ENCODE peak calls at places on chromosome 2, in ten cellular contexts. One of them, this sample, is unnamed.

GRCh38 chr2:149661844-149662243 is 74.3 kb upstream of the MMADHC start:
- DNase-seq in cardiac septum: no peak
- DNase-seq in fibroblast of lung: peak; percentile 41
- DNase-seq in activated CD4-positive, alpha-beta T cell treated with anti-CD3 and anti-CD28 coated beads, Interleukin-2, amount 50 U/mL, for 48 hours: no peak
- DNase-seq in ACHN: peak; percentile 26
- DNase-seq in endothelial cell of umbilical vein: peak; percentile 91
- DNase-seq in gastrocnemius medialis: no peak
- DNase-seq in NCI-H748 treated with DMSO at 0.1 percent for 48 hours: no peak
- DNase-seq in spleen: no peak
- DNase-seq in T follicular helper cell: no peak
- DNase-seq in this sample: no peak

GRCh38 chr2:10333247-10333613 is 30.5 kb downstream of the HPCAL1 start:
- DNase-seq in cardiac septum: no peak
- DNase-seq in fibroblast of lung: no peak
- DNase-seq in activated CD4-positive, alpha-beta T cell treated with anti-CD3 and anti-CD28 coated beads, Interleukin-2, amount 50 U/mL, for 48 hours: no peak
- DNase-seq in ACHN: no peak
- DNase-seq in endothelial cell of umbilical vein: no peak
- DNase-seq in gastrocnemius medialis: no peak
- DNase-seq in NCI-H748 treated with DMSO at 0.1 percent for 48 hours: no peak
- DNase-seq in spleen: no peak
- DNase-seq in T follicular helper cell: no peak
- DNase-seq in this sample: no peak

GRCh38 chr2:191049728-191050639 is 36.0 kb upstream of the STAT1 start:
- DNase-seq in cardiac septum: no peak
- DNase-seq in fibroblast of lung: peak; percentile 41
- DNase-seq in activated CD4-positive, alpha-beta T cell treated with anti-CD3 and anti-CD28 coated beads, Interleukin-2, amount 50 U/mL, for 48 hours: no peak
- DNase-seq in ACHN: peak; percentile 35
- DNase-seq in endothelial cell of umbilical vein: peak; percentile 40
- DNase-seq in gastrocnemius medialis: no peak
- DNase-seq in NCI-H748 treated with DMSO at 0.1 percent for 48 hours: peak; percentile 93
- DNase-seq in spleen: no peak
- DNase-seq in T follicular helper cell: no peak
- DNase-seq in this sample: no peak

GRCh38 chr2:69863310-69863709 is 30.4 kb upstream of the SNRNP27 start:
- DNase-seq in cardiac septum: no peak
- DNase-seq in fibroblast of lung: no peak
- DNase-seq in activated CD4-positive, alpha-beta T cell treated with anti-CD3 and anti-CD28 coated beads, Interleukin-2, amount 50 U/mL, for 48 hours: no peak
- DNase-seq in ACHN: no peak
- DNase-seq in endothelial cell of umbilical vein: no peak
- DNase-seq in gastrocnemius medialis: no peak
- DNase-seq in NCI-H748 treated with DMSO at 0.1 percent for 48 hours: no peak
- DNase-seq in spleen: no peak
- DNase-seq in T follicular helper cell: no peak
- DNase-seq in this sample: no peak

GRCh38 chr2:188078544-188078943 is 213.1 kb upstream of the GULP1 start:
- DNase-seq in cardiac septum: no peak
- DNase-seq in fibroblast of lung: no peak
- DNase-seq in activated CD4-positive, alpha-beta T cell treated with anti-CD3 and anti-CD28 coated beads, Interleukin-2, amount 50 U/mL, for 48 hours: no peak
- DNase-seq in ACHN: peak; percentile 27
- DNase-seq in endothelial cell of umbilical vein: no peak
- DNase-seq in gastrocnemius medialis: no peak
- DNase-seq in NCI-H748 treated with DMSO at 0.1 percent for 48 hours: no peak
- DNase-seq in spleen: no peak
- DNase-seq in T follicular helper cell: no peak
- DNase-seq in this sample: no peak

GRCh38 chr2:769771-770170 is 92.6 kb upstream of the TMEM18 start:
- DNase-seq in cardiac septum: no peak
- DNase-seq in fibroblast of lung: no peak
- DNase-seq in activated CD4-positive, alpha-beta T cell treated with anti-CD3 and anti-CD28 coated beads, Interleukin-2, amount 50 U/mL, for 48 hours: no peak
- DNase-seq in ACHN: no peak
- DNase-seq in endothelial cell of umbilical vein: no peak
- DNase-seq in gastrocnemius medialis: no peak
- DNase-seq in NCI-H748 treated with DMSO at 0.1 percent for 48 hours: no peak
- DNase-seq in spleen: no peak
- DNase-seq in T follicular helper cell: no peak
- DNase-seq in this sample: peak; percentile 33

GRCh38 chr2:172241219-172241618 is 138.5 kb upstream of the DLX2 start:
- DNase-seq in cardiac septum: no peak
- DNase-seq in fibroblast of lung: no peak
- DNase-seq in activated CD4-positive, alpha-beta T cell treated with anti-CD3 and anti-CD28 coated beads, Interleukin-2, amount 50 U/mL, for 48 hours: no peak
- DNase-seq in ACHN: no peak
- DNase-seq in endothelial cell of umbilical vein: no peak
- DNase-seq in gastrocnemius medialis: no peak
- DNase-seq in NCI-H748 treated with DMSO at 0.1 percent for 48 hours: no peak
- DNase-seq in spleen: no peak
- DNase-seq in T follicular helper cell: no peak
- DNase-seq in this sample: no peak

GRCh38 chr2:16785072-16785638 is 119.5 kb upstream of the CYRIA start:
- DNase-seq in cardiac septum: no peak
- DNase-seq in fibroblast of lung: no peak
- DNase-seq in activated CD4-positive, alpha-beta T cell treated with anti-CD3 and anti-CD28 coated beads, Interleukin-2, amount 50 U/mL, for 48 hours: no peak
- DNase-seq in ACHN: no peak
- DNase-seq in endothelial cell of umbilical vein: no peak
- DNase-seq in gastrocnemius medialis: no peak
- DNase-seq in NCI-H748 treated with DMSO at 0.1 percent for 48 hours: no peak
- DNase-seq in spleen: no peak
- DNase-seq in T follicular helper cell: no peak
- DNase-seq in this sample: no peak

GRCh38 chr2:43088148-43089073 is 138.0 kb downstream of the ZFP36L2 start:
- DNase-seq in cardiac septum: peak; percentile 27
- DNase-seq in fibroblast of lung: peak; percentile 63
- DNase-seq in activated CD4-positive, alpha-beta T cell treated with anti-CD3 and anti-CD28 coated beads, Interleukin-2, amount 50 U/mL, for 48 hours: no peak
- DNase-seq in ACHN: no peak
- DNase-seq in endothelial cell of umbilical vein: no peak
- DNase-seq in gastrocnemius medialis: no peak
- DNase-seq in NCI-H748 treated with DMSO at 0.1 percent for 48 hours: no peak
- DNase-seq in spleen: peak; percentile 25
- DNase-seq in T follicular helper cell: no peak
- DNase-seq in this sample: no peak

GRCh38 chr2:22377251-22377650 is 1007.7 kb upstream of the KLHL29 start:
- DNase-seq in cardiac septum: no peak
- DNase-seq in fibroblast of lung: no peak
- DNase-seq in activated CD4-positive, alpha-beta T cell treated with anti-CD3 and anti-CD28 coated beads, Interleukin-2, amount 50 U/mL, for 48 hours: no peak
- DNase-seq in ACHN: no peak
- DNase-seq in endothelial cell of umbilical vein: no peak
- DNase-seq in gastrocnemius medialis: no peak
- DNase-seq in NCI-H748 treated with DMSO at 0.1 percent for 48 hours: no peak
- DNase-seq in spleen: no peak
- DNase-seq in T follicular helper cell: no peak
- DNase-seq in this sample: no peak

GRCh38 chr2:218343591-218343990 is 13.1 kb upstream of the CATIP start:
- DNase-seq in cardiac septum: no peak
- DNase-seq in fibroblast of lung: peak; percentile 11
- DNase-seq in activated CD4-positive, alpha-beta T cell treated with anti-CD3 and anti-CD28 coated beads, Interleukin-2, amount 50 U/mL, for 48 hours: no peak
- DNase-seq in ACHN: peak; percentile 12
- DNase-seq in endothelial cell of umbilical vein: no peak
- DNase-seq in gastrocnemius medialis: no peak
- DNase-seq in NCI-H748 treated with DMSO at 0.1 percent for 48 hours: no peak
- DNase-seq in spleen: no peak
- DNase-seq in T follicular helper cell: no peak
- DNase-seq in this sample: no peak

GRCh38 chr2:168962636-168963035 is 61.5 kb downstream of the G6PC2 start:
- DNase-seq in cardiac septum: no peak
- DNase-seq in fibroblast of lung: no peak
- DNase-seq in activated CD4-positive, alpha-beta T cell treated with anti-CD3 and anti-CD28 coated beads, Interleukin-2, amount 50 U/mL, for 48 hours: no peak
- DNase-seq in ACHN: no peak
- DNase-seq in endothelial cell of umbilical vein: peak; percentile 16
- DNase-seq in gastrocnemius medialis: no peak
- DNase-seq in NCI-H748 treated with DMSO at 0.1 percent for 48 hours: no peak
- DNase-seq in spleen: no peak
- DNase-seq in T follicular helper cell: no peak
- DNase-seq in this sample: no peak

GRCh38 chr2:68799138-68799537 is 64.5 kb downstream of the ARHGAP25 start:
- DNase-seq in cardiac septum: no peak
- DNase-seq in fibroblast of lung: no peak
- DNase-seq in activated CD4-positive, alpha-beta T cell treated with anti-CD3 and anti-CD28 coated beads, Interleukin-2, amount 50 U/mL, for 48 hours: no peak
- DNase-seq in ACHN: no peak
- DNase-seq in endothelial cell of umbilical vein: no peak
- DNase-seq in gastrocnemius medialis: no peak
- DNase-seq in NCI-H748 treated with DMSO at 0.1 percent for 48 hours: no peak
- DNase-seq in spleen: no peak
- DNase-seq in T follicular helper cell: no peak
- DNase-seq in this sample: no peak

GRCh38 chr2:84846041-84846663 is 34.7 kb downstream of the TRABD2A start:
- DNase-seq in cardiac septum: no peak
- DNase-seq in fibroblast of lung: peak; percentile 18
- DNase-seq in activated CD4-positive, alpha-beta T cell treated with anti-CD3 and anti-CD28 coated beads, Interleukin-2, amount 50 U/mL, for 48 hours: no peak
- DNase-seq in ACHN: no peak
- DNase-seq in endothelial cell of umbilical vein: no peak
- DNase-seq in gastrocnemius medialis: no peak
- DNase-seq in NCI-H748 treated with DMSO at 0.1 percent for 48 hours: no peak
- DNase-seq in spleen: no peak
- DNase-seq in T follicular helper cell: peak; percentile 20
- DNase-seq in this sample: peak; percentile 72

GRCh38 chr2:47035615-47036488 is 119.3 kb downstream of the STPG4 start:
- DNase-seq in cardiac septum: no peak
- DNase-seq in fibroblast of lung: no peak
- DNase-seq in activated CD4-positive, alpha-beta T cell treated with anti-CD3 and anti-CD28 coated beads, Interleukin-2, amount 50 U/mL, for 48 hours: no peak
- DNase-seq in ACHN: no peak
- DNase-seq in endothelial cell of umbilical vein: no peak
- DNase-seq in gastrocnemius medialis: no peak
- DNase-seq in NCI-H748 treated with DMSO at 0.1 percent for 48 hours: no peak
- DNase-seq in spleen: no peak
- DNase-seq in T follicular helper cell: no peak
- DNase-seq in this sample: no peak

GRCh38 chr2:169329669-169330554 is 32.4 kb downstream of the LRP2 start:
- DNase-seq in cardiac septum: no peak
- DNase-seq in fibroblast of lung: no peak
- DNase-seq in activated CD4-positive, alpha-beta T cell treated with anti-CD3 and anti-CD28 coated beads, Interleukin-2, amount 50 U/mL, for 48 hours: no peak
- DNase-seq in ACHN: no peak
- DNase-seq in endothelial cell of umbilical vein: no peak
- DNase-seq in gastrocnemius medialis: no peak
- DNase-seq in NCI-H748 treated with DMSO at 0.1 percent for 48 hours: peak; percentile 98
- DNase-seq in spleen: no peak
- DNase-seq in T follicular helper cell: no peak
- DNase-seq in this sample: no peak

GRCh38 chr2:145380436-145381017 is 860.6 kb upstream of the ZEB2 start:
- DNase-seq in cardiac septum: no peak
- DNase-seq in fibroblast of lung: peak; percentile 75
- DNase-seq in activated CD4-positive, alpha-beta T cell treated with anti-CD3 and anti-CD28 coated beads, Interleukin-2, amount 50 U/mL, for 48 hours: no peak
- DNase-seq in ACHN: peak; percentile 27
- DNase-seq in endothelial cell of umbilical vein: peak; percentile 74
- DNase-seq in gastrocnemius medialis: no peak
- DNase-seq in NCI-H748 treated with DMSO at 0.1 percent for 48 hours: no peak
- DNase-seq in spleen: no peak
- DNase-seq in T follicular helper cell: no peak
- DNase-seq in this sample: no peak

GRCh38 chr2:54879598-54880355 is 156.3 kb downstream of the EML6 start:
- DNase-seq in cardiac septum: no peak
- DNase-seq in fibroblast of lung: no peak
- DNase-seq in activated CD4-positive, alpha-beta T cell treated with anti-CD3 and anti-CD28 coated beads, Interleukin-2, amount 50 U/mL, for 48 hours: no peak
- DNase-seq in ACHN: no peak
- DNase-seq in endothelial cell of umbilical vein: no peak
- DNase-seq in gastrocnemius medialis: no peak
- DNase-seq in NCI-H748 treated with DMSO at 0.1 percent for 48 hours: no peak
- DNase-seq in spleen: no peak
- DNase-seq in T follicular helper cell: no peak
- DNase-seq in this sample: no peak

GRCh38 chr2:30758315-30758714 is 48.9 kb downstream of the CAPN13 start:
- DNase-seq in cardiac septum: peak; percentile 51
- DNase-seq in fibroblast of lung: no peak
- DNase-seq in activated CD4-positive, alpha-beta T cell treated with anti-CD3 and anti-CD28 coated beads, Interleukin-2, amount 50 U/mL, for 48 hours: no peak
- DNase-seq in ACHN: no peak
- DNase-seq in endothelial cell of umbilical vein: no peak
- DNase-seq in gastrocnemius medialis: no peak
- DNase-seq in NCI-H748 treated with DMSO at 0.1 percent for 48 hours: no peak
- DNase-seq in spleen: peak; percentile 24
- DNase-seq in T follicular helper cell: no peak
- DNase-seq in this sample: no peak

GRCh38 chr2:70703900-70704549 is 64.0 kb downstream of the ADD2 start:
- DNase-seq in cardiac septum: peak; percentile 63
- DNase-seq in fibroblast of lung: no peak
- DNase-seq in activated CD4-positive, alpha-beta T cell treated with anti-CD3 and anti-CD28 coated beads, Interleukin-2, amount 50 U/mL, for 48 hours: no peak
- DNase-seq in ACHN: no peak
- DNase-seq in endothelial cell of umbilical vein: no peak
- DNase-seq in gastrocnemius medialis: no peak
- DNase-seq in NCI-H748 treated with DMSO at 0.1 percent for 48 hours: no peak
- DNase-seq in spleen: no peak
- DNase-seq in T follicular helper cell: no peak
- DNase-seq in this sample: no peak

GRCh38 chr2:168751104-168751768 is 51.2 kb upstream of the NOSTRIN start:
- DNase-seq in cardiac septum: no peak
- DNase-seq in fibroblast of lung: no peak
- DNase-seq in activated CD4-positive, alpha-beta T cell treated with anti-CD3 and anti-CD28 coated beads, Interleukin-2, amount 50 U/mL, for 48 hours: peak; percentile 20
- DNase-seq in ACHN: no peak
- DNase-seq in endothelial cell of umbilical vein: peak; percentile 11
- DNase-seq in gastrocnemius medialis: no peak
- DNase-seq in NCI-H748 treated with DMSO at 0.1 percent for 48 hours: no peak
- DNase-seq in spleen: no peak
- DNase-seq in T follicular helper cell: peak; percentile 18
- DNase-seq in this sample: peak; percentile 61

GRCh38 chr2:191115801-191116200 is 35.0 kb downstream of the STAT4 start:
- DNase-seq in cardiac septum: no peak
- DNase-seq in fibroblast of lung: no peak
- DNase-seq in activated CD4-positive, alpha-beta T cell treated with anti-CD3 and anti-CD28 coated beads, Interleukin-2, amount 50 U/mL, for 48 hours: no peak
- DNase-seq in ACHN: no peak
- DNase-seq in endothelial cell of umbilical vein: no peak
- DNase-seq in gastrocnemius medialis: no peak
- DNase-seq in NCI-H748 treated with DMSO at 0.1 percent for 48 hours: no peak
- DNase-seq in spleen: no peak
- DNase-seq in T follicular helper cell: no peak
- DNase-seq in this sample: no peak

GRCh38 chr2:27798948-27799645 is 27.6 kb downstream of the MRPL33 start:
- DNase-seq in cardiac septum: no peak
- DNase-seq in fibroblast of lung: peak; percentile 99
- DNase-seq in activated CD4-positive, alpha-beta T cell treated with anti-CD3 and anti-CD28 coated beads, Interleukin-2, amount 50 U/mL, for 48 hours: no peak
- DNase-seq in ACHN: peak; percentile 100
- DNase-seq in endothelial cell of umbilical vein: peak; percentile 93
- DNase-seq in gastrocnemius medialis: peak; percentile 65
- DNase-seq in NCI-H748 treated with DMSO at 0.1 percent for 48 hours: no peak
- DNase-seq in spleen: no peak
- DNase-seq in T follicular helper cell: no peak
- DNase-seq in this sample: no peak

GRCh38 chr2:221641181-221641871 is 69.2 kb upstream of the EPHA4 start:
- DNase-seq in cardiac septum: no peak
- DNase-seq in fibroblast of lung: no peak
- DNase-seq in activated CD4-positive, alpha-beta T cell treated with anti-CD3 and anti-CD28 coated beads, Interleukin-2, amount 50 U/mL, for 48 hours: no peak
- DNase-seq in ACHN: no peak
- DNase-seq in endothelial cell of umbilical vein: peak; percentile 94
- DNase-seq in gastrocnemius medialis: no peak
- DNase-seq in NCI-H748 treated with DMSO at 0.1 percent for 48 hours: no peak
- DNase-seq in spleen: no peak
- DNase-seq in T follicular helper cell: no peak
- DNase-seq in this sample: no peak

GRCh38 chr2:100285691-100286090 is 36.6 kb downstream of the LONRF2 start:
- DNase-seq in cardiac septum: no peak
- DNase-seq in fibroblast of lung: peak; percentile 91
- DNase-seq in activated CD4-positive, alpha-beta T cell treated with anti-CD3 and anti-CD28 coated beads, Interleukin-2, amount 50 U/mL, for 48 hours: no peak
- DNase-seq in ACHN: peak; percentile 80
- DNase-seq in endothelial cell of umbilical vein: peak; percentile 85
- DNase-seq in gastrocnemius medialis: no peak
- DNase-seq in NCI-H748 treated with DMSO at 0.1 percent for 48 hours: no peak
- DNase-seq in spleen: no peak
- DNase-seq in T follicular helper cell: no peak
- DNase-seq in this sample: no peak

GRCh38 chr2:164815071-164815793 is 26.4 kb downstream of the COBLL1 start:
- DNase-seq in cardiac septum: no peak
- DNase-seq in fibroblast of lung: no peak
- DNase-seq in activated CD4-positive, alpha-beta T cell treated with anti-CD3 and anti-CD28 coated beads, Interleukin-2, amount 50 U/mL, for 48 hours: no peak
- DNase-seq in ACHN: no peak
- DNase-seq in endothelial cell of umbilical vein: no peak
- DNase-seq in gastrocnemius medialis: no peak
- DNase-seq in NCI-H748 treated with DMSO at 0.1 percent for 48 hours: no peak
- DNase-seq in spleen: no peak
- DNase-seq in T follicular helper cell: no peak
- DNase-seq in this sample: no peak

GRCh38 chr2:200454839-200455801 is 54.7 kb downstream of the KCTD18 start:
- DNase-seq in cardiac septum: no peak
- DNase-seq in fibroblast of lung: no peak
- DNase-seq in activated CD4-positive, alpha-beta T cell treated with anti-CD3 and anti-CD28 coated beads, Interleukin-2, amount 50 U/mL, for 48 hours: peak; percentile 32
- DNase-seq in ACHN: peak; percentile 46
- DNase-seq in endothelial cell of umbilical vein: no peak
- DNase-seq in gastrocnemius medialis: no peak
- DNase-seq in NCI-H748 treated with DMSO at 0.1 percent for 48 hours: no peak
- DNase-seq in spleen: no peak
- DNase-seq in T follicular helper cell: no peak
- DNase-seq in this sample: no peak

GRCh38 chr2:180494286-180494685 is 486.1 kb upstream of the UBE2E3 start:
- DNase-seq in cardiac septum: no peak
- DNase-seq in fibroblast of lung: no peak
- DNase-seq in activated CD4-positive, alpha-beta T cell treated with anti-CD3 and anti-CD28 coated beads, Interleukin-2, amount 50 U/mL, for 48 hours: no peak
- DNase-seq in ACHN: no peak
- DNase-seq in endothelial cell of umbilical vein: no peak
- DNase-seq in gastrocnemius medialis: no peak
- DNase-seq in NCI-H748 treated with DMSO at 0.1 percent for 48 hours: no peak
- DNase-seq in spleen: no peak
- DNase-seq in T follicular helper cell: no peak
- DNase-seq in this sample: no peak